ENCODE peak calls at places on chromosomes 16 and 17, in four cellular contexts. F is CD8-positive, alpha-beta memory T cell; L is sigmoid colon; P is suprapubic skin. V is an unnamed sample. For H3K9me3, the result is how much of the 10 kb centered on the place peaks cover.

GRCh38 chr17:43402078-43402477 is 3.3 kb downstream of the ARL4D start:
- DNase-seq in F (no peak), L (peak), P (no peak), V (no peak)

GRCh38 chr17:82432017-82432416 is 13.6 kb upstream of the OGFOD3 start:
- DNase-seq in F (no peak), L (no peak), P (no peak), V (no peak)

GRCh38 chr16:11359370-11359769 is 14.1 kb downstream of the RMI2 start:
- DNase-seq in F (no peak), L (no peak), P (no peak), V (no peak)

GRCh38 chr17:35467824-35468223 is 19.3 kb upstream of the SLFN13 start:
- DNase-seq in F (peak), L (no peak), P (no peak), V (no peak)

GRCh38 chr17:71914812-71915211 is 206.0 kb upstream of the SOX9 start:
- DNase-seq in F (no peak), L (no peak), P (no peak), V (no peak)

GRCh38 chr16:13923703-13924298 is 3.8 kb downstream of the ERCC4 start:
- DNase-seq in F (peak), L (no peak), P (no peak), V (no peak)

GRCh38 chr16:12917653-12918052 is 16.3 kb downstream of the SHISA9 start:
- DNase-seq in F (no peak), L (no peak), P (no peak), V (no peak)

GRCh38 chr16:87966685-87967185 is 15.5 kb downstream of the BANP start:
- DNase-seq in F (no peak), L (peak), P (peak), V (no peak)

GRCh38 chr17:29293890-29294579 is at the start of gene NUFIP2:
- DNase-seq in F (peak), L (peak), P (peak), V (peak)

GRCh38 chr17:44502598-44503079 is 567 bp downstream of the GPATCH8 start:
- DNase-seq in F (no peak), L (no peak), P (peak), V (no peak)

GRCh38 chr16:53099318-53100130 is 44.7 kb downstream of the CHD9 start:
- DNase-seq in F (peak), L (peak), P (peak), V (peak)

GRCh38 chr17:28755486-28755885 is 11.7 kb downstream of the TRAF4 start:
- DNase-seq in F (no peak), L (no peak), P (no peak), V (no peak)

GRCh38 chr17:79362086-79362995 is 248.5 kb downstream of the RBFOX3 start:
- DNase-seq in F (no peak), L (no peak), P (no peak), V (no peak)

GRCh38 chr16:28298511-28298878 is 6.2 kb downstream of the SBK1 start:
- DNase-seq in F (no peak), L (no peak), P (no peak), V (no peak)

GRCh38 chr17:37068266-37068665 is 119.5 kb downstream of the AATF start:
- DNase-seq in F (no peak), L (no peak), P (no peak), V (no peak)
- H3K27ac ChIP-seq in F (no peak), L (no peak), P (no peak), V (no peak)

DNA sequence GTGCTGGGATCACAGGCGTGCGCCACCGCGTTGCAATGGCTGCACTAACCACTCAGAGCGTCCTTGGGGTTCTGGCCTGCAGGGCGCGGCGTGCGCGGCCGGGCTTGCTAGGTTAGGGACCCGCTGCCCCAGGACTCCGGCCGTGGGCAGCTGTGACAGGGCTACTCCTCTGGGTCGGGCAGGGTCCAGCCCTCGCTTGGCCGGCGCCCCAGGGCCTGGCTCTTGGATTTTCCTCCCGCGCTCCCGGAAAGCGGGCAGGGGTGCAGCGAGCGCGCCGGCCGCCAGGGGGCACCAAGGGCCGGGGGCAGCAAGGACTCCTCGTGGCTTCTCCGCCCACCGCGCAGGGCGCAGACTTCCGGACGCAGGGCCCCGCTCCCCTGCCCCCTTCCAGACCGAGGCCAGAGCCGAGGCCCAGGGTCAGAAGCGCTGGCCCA is 489 bp downstream of the TLE7 start:
- DNase-seq in F (peak), L (no peak), P (no peak), V (no peak)
- H3K9me3 ChIP-seq in F (under half), L (under half), P (under half), V (under half)

GRCh38 chr16:86059253-86060171 is 160.6 kb downstream of the IRF8 start:
- DNase-seq in F (no peak), L (peak), P (no peak), V (no peak)
- H3K4me3 ChIP-seq in F (no peak), L (no peak), P (no peak), V (no peak)

GRCh38 chr16:68737730-68738590 is 868 bp downstream of the CDH1 start:
- DNase-seq in F (no peak), L (no peak), P (no peak), V (no peak)
- H3K27ac ChIP-seq in F (no peak), L (no peak), P (peak), V (no peak)

DNA sequence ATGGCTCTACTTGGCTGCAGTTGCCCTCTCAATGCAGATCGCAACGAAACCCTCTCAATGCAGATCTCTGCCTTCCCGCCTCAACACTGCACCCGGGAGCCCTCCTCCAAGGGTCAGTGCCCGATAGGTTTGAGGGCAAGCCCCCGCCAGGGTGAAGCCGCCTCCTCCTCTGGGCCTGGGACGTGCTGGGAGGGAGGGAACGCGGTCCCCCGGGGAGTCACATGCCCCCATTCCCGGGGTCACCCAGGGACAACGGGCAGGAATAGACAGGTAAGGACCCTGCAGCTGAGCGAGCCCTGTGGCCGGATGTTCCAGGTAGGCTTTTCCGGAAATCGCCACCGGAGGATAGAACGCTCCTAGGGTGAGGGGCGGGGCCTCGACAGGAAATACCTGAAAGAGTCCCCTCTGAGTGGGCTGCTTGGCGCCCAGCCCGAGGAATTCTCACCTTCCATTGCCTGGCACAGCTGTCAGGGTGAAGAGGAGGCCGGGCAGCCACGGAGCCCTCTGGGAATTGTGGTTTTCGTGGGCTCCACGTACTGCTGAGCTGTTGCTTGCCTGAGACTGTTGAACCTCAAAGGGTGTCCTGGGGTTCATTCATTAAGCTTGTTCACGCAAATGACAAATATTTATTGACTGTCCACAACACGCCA is 12.8 kb downstream of the ZNF174 start:
- DNase-seq in F (no peak), L (no peak), P (no peak), V (no peak)
- H3K9me3 ChIP-seq in F (under half), L (under half), P (half or more), V (half or more)

DNA sequence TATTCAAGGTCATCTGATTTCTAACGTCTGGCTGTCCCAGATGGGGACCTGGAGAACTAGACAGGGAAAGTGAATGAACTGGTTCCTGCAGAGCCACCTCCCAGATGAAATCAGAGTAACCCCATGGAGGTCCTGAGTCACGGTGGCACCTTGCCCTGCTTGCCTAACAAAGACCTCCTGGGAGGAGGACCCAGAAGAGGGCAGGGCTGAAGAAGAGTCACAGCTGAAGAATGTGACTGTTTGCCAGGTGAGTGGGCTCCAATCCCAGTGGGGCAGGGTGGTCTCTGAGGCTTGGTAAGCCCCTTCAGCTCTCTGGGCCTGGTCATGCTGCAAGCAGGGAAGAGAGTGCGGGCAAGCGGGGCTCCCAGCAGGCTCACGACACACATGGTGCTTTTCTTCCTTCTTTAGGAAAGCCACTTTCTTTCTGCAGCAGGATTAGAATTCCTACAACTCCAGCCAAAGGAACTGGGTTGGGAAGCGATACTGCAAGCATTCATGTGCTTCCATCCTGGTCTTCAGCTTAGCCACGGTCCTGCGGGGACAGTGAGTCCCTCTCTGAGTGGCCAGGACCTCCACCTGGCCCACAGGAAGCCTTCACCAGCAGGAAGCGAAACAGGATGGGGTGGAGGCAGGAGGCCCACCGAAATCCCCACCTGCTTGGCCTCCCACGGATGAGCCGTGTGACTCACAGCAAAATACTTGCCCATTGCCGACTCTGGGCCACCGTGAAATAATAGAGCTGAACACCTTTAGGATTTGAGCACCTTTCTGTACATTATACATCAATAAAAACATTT is 4.3 kb downstream of the C16orf74 start:
- DNase-seq in F (no peak), L (no peak), P (no peak), V (no peak)
- H3K4me3 ChIP-seq in F (no peak), L (no peak), P (no peak), V (no peak)

GRCh38 chr16:908526-909155 is 62.1 kb downstream of the LMF1 start:
- DNase-seq in F (no peak), L (no peak), P (no peak), V (no peak)
- H3K27ac ChIP-seq in F (no peak), L (no peak), P (no peak), V (no peak)